ENCODE peak calls at places on chromosomes 4 and X, in nine cellular contexts. H is WERI-Rb-1; V is lower lobe of right lung; X is tibial nerve; C is body of pancreas; O is aorta; Y is mesenchymal stem cell; R is CD8-positive, alpha-beta memory T cell; N is SK-N-SH. B is an unnamed sample.

GRCh38 chr4:148315049-148315448 is 127.2 kb downstream of the NR3C2 start:
- DNase-seq in H (no peak), V (no peak), X (no peak), C (no peak), O (no peak), Y (peak), R (no peak), N (no peak), B (no peak)

GRCh38 chr4:100421356-100421978 is 96.4 kb downstream of the EMCN start:
- DNase-seq in H (no peak), V (no peak), X (no peak), C (no peak), O (no peak), Y (peak), R (no peak), N (peak), B (no peak)

GRCh38 chr4:71456841-71457240 is 118.0 kb downstream of the SLC4A4 start:
- DNase-seq in H (no peak), V (no peak), X (no peak), C (no peak), O (no peak), Y (peak), R (no peak), N (no peak), B (no peak)

GRCh38 chrX:101462892-101463291 is 22.4 kb upstream of the ARMCX4 start:
- DNase-seq in H (no peak), V (no peak), X (no peak), C (no peak), O (no peak), Y (peak), R (no peak), N (peak), B (no peak)

GRCh38 chrX:36266155-36266554 is 346.6 kb downstream of the CFAP47 start:
- DNase-seq in H (no peak), V (no peak), X (no peak), C (no peak), O (peak), Y (no peak), R (no peak), N (no peak), B (no peak)

GRCh38 chrX:152637649-152638442 is at the start of gene GABRQ:
- DNase-seq in H (peak), V (peak), X (no peak), C (peak), O (no peak), Y (no peak), R (no peak), N (peak), B (no peak)

GRCh38 chr4:185654311-185654710 is 119.0 kb upstream of the PDLIM3 start:
- DNase-seq in H (no peak), V (no peak), X (no peak), C (no peak), O (no peak), Y (no peak), R (no peak), N (no peak), B (no peak)

GRCh38 chr4:25900310-25900709 is 13.7 kb upstream of the SMIM20 start:
- DNase-seq in H (no peak), V (no peak), X (no peak), C (no peak), O (no peak), Y (no peak), R (no peak), N (no peak), B (no peak)

GRCh38 chrX:37910186-37910585 is 62.8 kb upstream of the DYNLT3 start:
- DNase-seq in H (no peak), V (no peak), X (no peak), C (no peak), O (no peak), Y (no peak), R (no peak), N (no peak), B (no peak)

GRCh38 chr4:73741140-73741749 is 876 bp downstream of the CXCL8 start:
- DNase-seq in H (no peak), V (no peak), X (no peak), C (no peak), O (no peak), Y (peak), R (no peak), N (no peak), B (no peak)

GRCh38 chrX:40908026-40908425 is 172.7 kb upstream of the MED14 start:
- DNase-seq in H (no peak), V (no peak), X (no peak), C (no peak), O (no peak), Y (peak), R (no peak), N (no peak), B (no peak)

GRCh38 chr4:146255874-146256273 is 41.5 kb downstream of the REELD1 start:
- DNase-seq in H (no peak), V (no peak), X (no peak), C (no peak), O (no peak), Y (peak), R (no peak), N (no peak), B (no peak)

GRCh38 chrX:41441934-41442823 is 5.0 kb upstream of the NYX start:
- DNase-seq in H (no peak), V (peak), X (peak), C (peak), O (peak), Y (peak), R (peak), N (peak), B (peak)

GRCh38 chr4:157270108-157270507 is 49.6 kb downstream of the GRIA2 start:
- DNase-seq in H (no peak), V (no peak), X (no peak), C (no peak), O (no peak), Y (no peak), R (no peak), N (no peak), B (no peak)

GRCh38 chr4:23323436-23323835 is 566.4 kb downstream of the PPARGC1A start:
- DNase-seq in H (no peak), V (no peak), X (no peak), C (no peak), O (no peak), Y (no peak), R (no peak), N (no peak), B (no peak)

GRCh38 chrX:133661962-133662839 is 246.9 kb upstream of the GPC4 start:
- DNase-seq in H (no peak), V (no peak), X (no peak), C (no peak), O (no peak), Y (no peak), R (no peak), N (no peak), B (no peak)

GRCh38 chrX:123968383-123969050 is 7.0 kb downstream of the STAG2 start:
- DNase-seq in H (no peak), V (no peak), X (no peak), C (no peak), O (no peak), Y (no peak), R (no peak), N (no peak), B (no peak)

GRCh38 chr4:2767046-2767704 is 11.0 kb upstream of the TNIP2 start:
- DNase-seq in H (no peak), V (peak), X (no peak), C (no peak), O (no peak), Y (no peak), R (no peak), N (peak), B (no peak)
- H3K27ac ChIP-seq in H (no peak), V (no peak), X (no peak), C (no peak), O (no peak), Y (no peak), R (no peak), N (no peak), B (no peak)

DNA sequence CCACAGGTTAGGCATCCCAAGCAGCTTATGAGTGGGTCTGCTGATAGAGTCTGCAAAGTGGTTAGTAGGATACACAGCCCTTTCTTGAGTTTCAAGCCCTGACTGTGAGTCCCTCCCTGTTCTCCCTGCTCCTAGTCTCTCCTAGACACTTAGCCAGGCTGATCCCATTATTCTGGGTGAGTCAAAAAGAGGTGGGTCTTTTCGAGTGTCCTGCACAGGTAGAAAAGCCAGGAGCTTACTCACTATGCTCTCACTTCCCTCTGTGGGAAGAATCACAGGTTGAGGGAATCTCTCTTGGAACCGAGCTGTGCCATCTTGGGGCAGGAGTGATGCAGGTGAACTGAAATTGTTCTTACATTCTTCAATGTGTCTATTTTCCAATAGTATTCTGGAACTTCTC is 29.7 kb downstream of the SCLT1 start:
- DNase-seq in H (no peak), V (no peak), X (no peak), C (no peak), O (no peak), Y (no peak), R (no peak), N (no peak), B (no peak)
- H3K27ac ChIP-seq in H (no peak), V (no peak), X (no peak), C (no peak), O (no peak), Y (no peak), R (no peak), N (no peak), B (no peak)

GRCh38 chrX:136166221-136166855 is 19.0 kb downstream of the FHL1 start:
- DNase-seq in H (no peak), V (no peak), X (no peak), C (no peak), O (no peak), Y (peak), R (no peak), N (no peak), B (no peak)

GRCh38 chrX:136171420-136171819 is 24.1 kb downstream of the FHL1 start:
- DNase-seq in H (no peak), V (no peak), X (no peak), C (no peak), O (no peak), Y (no peak), R (no peak), N (no peak), B (no peak)

GRCh38 chrX:136168929-136169735 is 21.8 kb downstream of the FHL1 start:
- DNase-seq in H (no peak), V (no peak), X (no peak), C (peak), O (peak), Y (peak), R (no peak), N (peak), B (no peak)

DNA sequence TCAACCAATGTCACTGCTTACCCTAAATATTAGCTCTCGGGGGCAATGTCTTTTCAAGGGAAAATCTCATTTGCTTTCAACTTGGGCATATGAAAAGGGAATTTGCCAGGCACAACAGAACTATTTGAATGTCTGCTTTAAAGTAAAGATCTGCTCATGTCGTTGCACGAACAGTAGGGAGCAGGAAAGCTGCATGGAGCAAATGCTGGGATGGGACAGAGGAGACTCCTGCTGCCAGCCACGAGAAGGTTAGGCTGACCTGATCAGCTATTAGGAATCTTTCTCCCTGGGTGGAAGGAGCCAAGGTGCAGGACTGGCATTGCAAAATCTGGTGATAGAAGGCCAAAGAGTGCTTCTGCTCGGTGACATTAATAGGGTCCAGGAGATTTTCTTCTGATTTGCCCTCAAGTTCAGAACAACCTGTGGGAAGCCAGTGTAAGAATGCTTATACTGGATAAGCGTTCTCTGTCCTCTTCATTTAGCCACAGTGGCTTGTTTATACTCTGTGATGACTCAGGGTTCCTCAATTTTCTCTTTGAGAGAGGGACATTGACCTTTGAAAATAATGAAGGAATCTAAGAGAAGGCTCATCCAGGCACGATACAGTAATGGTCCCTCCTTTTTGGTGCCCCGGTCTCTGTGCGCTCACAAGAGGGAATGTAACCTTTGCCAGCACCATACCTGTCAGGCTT is 22.9 kb downstream of the FHL1 start:
- DNase-seq in H (no peak), V (no peak), X (no peak), C (no peak), O (no peak), Y (peak), R (no peak), N (no peak), B (no peak)
- H3K27ac ChIP-seq in H (no peak), V (peak), X (peak), C (no peak), O (peak), Y (peak), R (no peak), N (peak), B (no peak)

GRCh38 chrX:47302396-47302795 is 68.0 kb upstream of the ZNF157 start:
- DNase-seq in H (no peak), V (no peak), X (no peak), C (no peak), O (no peak), Y (no peak), R (no peak), N (no peak), B (no peak)

GRCh38 chrX:47293106-47293505 is 60.3 kb downstream of the USP11 start:
- DNase-seq in H (no peak), V (no peak), X (no peak), C (no peak), O (no peak), Y (no peak), R (no peak), N (no peak), B (no peak)

DNA sequence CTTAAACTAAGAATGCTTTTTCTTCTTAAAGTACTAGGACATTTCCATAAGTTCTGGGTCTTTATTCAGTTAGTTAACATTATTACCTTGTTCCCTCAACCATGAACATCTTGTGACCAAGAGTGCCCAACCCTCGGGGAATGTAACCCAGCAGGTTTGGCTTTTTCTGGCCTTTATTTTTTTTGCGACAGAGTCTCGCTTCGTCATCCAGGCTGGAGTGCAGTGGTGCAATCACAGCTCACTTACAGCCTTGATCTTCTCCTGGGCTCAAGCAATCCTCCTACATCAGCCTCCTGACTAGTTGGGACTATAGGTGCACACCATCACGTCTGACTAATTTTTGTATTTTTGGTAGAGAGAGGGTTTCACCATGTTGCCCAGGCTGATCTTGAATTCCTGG is 65.1 kb downstream of the USP11 start:
- DNase-seq in H (no peak), V (peak), X (no peak), C (peak), O (no peak), Y (no peak), R (no peak), N (no peak), B (no peak)
- H3K27ac ChIP-seq in H (no peak), V (peak), X (no peak), C (no peak), O (no peak), Y (no peak), R (no peak), N (no peak), B (no peak)

GRCh38 chr4:152104846-152105462 is 344.1 kb upstream of the GATB start:
- DNase-seq in H (no peak), V (no peak), X (no peak), C (no peak), O (no peak), Y (peak), R (no peak), N (no peak), B (no peak)

GRCh38 chr4:152104286-152104685 is 343.5 kb upstream of the GATB start:
- DNase-seq in H (no peak), V (no peak), X (no peak), C (no peak), O (no peak), Y (no peak), R (no peak), N (no peak), B (no peak)

GRCh38 chr4:152107736-152108500 is 347.1 kb upstream of the GATB start:
- DNase-seq in H (no peak), V (no peak), X (no peak), C (no peak), O (no peak), Y (no peak), R (no peak), N (no peak), B (no peak)

GRCh38 chr4:152106781-152107321 is 346.0 kb upstream of the GATB start:
- DNase-seq in H (no peak), V (no peak), X (no peak), C (no peak), O (no peak), Y (no peak), R (no peak), N (no peak), B (no peak)

DNA sequence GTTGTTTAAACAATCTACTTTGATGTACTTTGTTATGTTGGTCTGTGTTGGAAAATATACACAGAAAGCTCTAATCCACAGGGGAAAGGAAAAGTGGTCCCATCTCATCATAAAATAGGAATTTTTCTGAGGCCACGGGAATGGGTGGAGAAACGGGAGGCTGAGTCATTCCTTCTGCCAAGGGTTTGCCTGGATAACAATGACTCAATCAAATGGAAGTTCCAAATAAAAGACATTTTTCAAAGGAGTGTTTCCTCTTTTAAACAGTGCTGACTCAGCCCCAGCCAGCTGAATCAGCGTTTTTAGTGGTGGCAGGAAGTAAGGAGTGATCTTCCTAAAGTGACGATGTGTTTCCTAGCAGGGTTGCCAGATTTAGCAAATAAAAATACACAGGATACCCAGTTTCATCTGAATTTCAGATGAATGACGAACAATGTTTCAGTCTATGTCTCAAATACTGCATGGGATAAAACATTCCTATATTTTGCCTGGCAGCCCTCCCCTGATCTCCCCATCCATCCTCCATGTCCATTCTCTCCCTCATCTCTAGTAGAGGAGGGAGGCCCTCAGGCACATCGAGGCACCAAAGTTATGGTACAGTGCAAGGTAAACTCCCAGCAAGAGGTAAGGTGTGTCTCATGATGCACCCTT is 345.4 kb upstream of the GATB start:
- DNase-seq in H (no peak), V (peak), X (peak), C (no peak), O (peak), Y (peak), R (no peak), N (no peak), B (no peak)
- H3K27ac ChIP-seq in H (no peak), V (no peak), X (no peak), C (no peak), O (no peak), Y (peak), R (no peak), N (peak), B (no peak)

DNA sequence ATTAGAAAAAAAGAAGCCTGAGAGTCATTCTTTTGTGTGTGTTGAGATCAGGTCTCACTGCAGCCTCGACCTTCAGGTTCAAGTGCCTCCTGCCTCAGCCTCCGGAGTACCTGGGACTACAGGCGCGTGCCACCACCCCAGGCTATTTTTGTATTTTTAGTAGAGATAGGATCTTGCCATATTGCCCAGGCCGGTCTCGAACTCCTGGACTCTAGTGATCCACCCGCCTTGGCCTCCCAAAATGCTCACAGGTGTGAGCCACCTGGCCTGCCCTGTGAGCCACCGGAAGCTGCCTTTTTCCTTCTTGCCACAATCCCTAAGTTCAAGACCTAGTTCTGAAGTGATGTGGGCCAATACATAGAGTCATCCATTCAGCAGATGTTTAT is 445 bp upstream of the CTSO start:
- DNase-seq in H (no peak), V (peak), X (no peak), C (no peak), O (peak), Y (no peak), R (no peak), N (no peak), B (no peak)
- H3K27ac ChIP-seq in H (peak), V (peak), X (peak), C (peak), O (peak), Y (peak), R (peak), N (peak), B (peak)

GRCh38 chr4:95255396-95256107 is 293.2 kb downstream of the UNC5C start:
- DNase-seq in H (no peak), V (no peak), X (peak), C (no peak), O (no peak), Y (peak), R (no peak), N (no peak), B (no peak)
- H3K27ac ChIP-seq in H (no peak), V (no peak), X (no peak), C (no peak), O (no peak), Y (peak), R (peak), N (peak), B (no peak)

DNA sequence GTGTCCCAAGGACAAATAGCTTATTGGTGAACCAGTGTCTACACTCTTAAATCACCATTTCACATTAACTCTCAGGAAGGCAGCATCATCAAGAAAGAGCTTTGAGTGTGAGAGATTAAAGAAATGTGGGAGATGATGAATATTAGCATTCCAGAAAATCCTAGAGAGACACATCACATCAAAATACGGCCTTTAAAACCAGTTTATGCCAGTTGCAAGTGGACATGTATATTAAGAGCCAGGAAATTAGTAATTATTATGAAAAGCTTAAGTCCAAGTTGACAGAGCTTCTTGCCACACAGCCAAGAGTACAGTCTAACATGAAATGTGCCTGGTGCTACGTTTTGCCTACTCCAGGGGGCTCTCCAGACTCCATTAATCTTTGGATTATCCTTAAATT is 503.0 kb upstream of the BOD1L1 start:
- DNase-seq in H (no peak), V (no peak), X (no peak), C (no peak), O (no peak), Y (no peak), R (no peak), N (no peak), B (no peak)
- H3K27ac ChIP-seq in H (no peak), V (no peak), X (no peak), C (no peak), O (no peak), Y (no peak), R (no peak), N (peak), B (no peak)

GRCh38 chr4:139540637-139541036 is 15.4 kb downstream of the SETD7 start:
- DNase-seq in H (no peak), V (no peak), X (no peak), C (no peak), O (no peak), Y (no peak), R (no peak), N (no peak), B (no peak)
- H3K27ac ChIP-seq in H (no peak), V (no peak), X (no peak), C (no peak), O (no peak), Y (no peak), R (no peak), N (no peak), B (no peak)